ENCODE peak calls at places on chromosome 13, in four cellular contexts. A, U, O and X are unnamed samples.

GRCh38 chr13:29077051-29077813 is 257.1 kb downstream of the MTUS2 start:
- DNase-seq in A (no peak), O (no peak), U (no peak), X (no peak)

GRCh38 chr13:76223565-76223964 is 587.4 kb downstream of the LMO7 start:
- DNase-seq in O (no peak), U (no peak), A (no peak), X (peak; percentile 3)

GRCh38 chr13:82878536-82878935 is 1003.7 kb downstream of the SLITRK1 start:
- DNase-seq in O (peak; percentile 22), U (no peak), A (peak; percentile 76), X (no peak)

GRCh38 chr13:94173312-94173854 is 306.1 kb downstream of the DCT start:
- DNase-seq in A (no peak), U (no peak), O (no peak), X (no peak)

GRCh38 chr13:78589206-78589605 is 14.1 kb downstream of the POU4F1 start:
- DNase-seq in A (no peak), U (peak; percentile 56), O (peak; percentile 28), X (peak; percentile 44)

GRCh38 chr13:79522583-79522982 is 41.6 kb downstream of the NDFIP2 start:
- DNase-seq in U (no peak), A (no peak), O (peak; percentile 30), X (peak; percentile 84)

GRCh38 chr13:42355118-42355840 is 83.3 kb downstream of the AKAP11 start:
- DNase-seq in O (no peak), A (no peak), U (no peak), X (no peak)

GRCh38 chr13:29923554-29924481 is 73.4 kb upstream of the UBL3 start:
- DNase-seq in U (peak; percentile 34), A (peak; percentile 94), O (peak; percentile 97), X (peak; percentile 65)

GRCh38 chr13:107361666-107362065 is 793.7 kb upstream of the ARGLU1 start:
- DNase-seq in U (no peak), O (peak; percentile 54), A (no peak), X (no peak)

GRCh38 chr13:75812751-75813181 is 176.6 kb downstream of the LMO7 start:
- DNase-seq in U (no peak), A (no peak), O (peak; percentile 60), X (no peak)

GRCh38 chr13:106114981-106115554 is 420.4 kb downstream of the EFNB2 start:
- DNase-seq in U (no peak), O (peak; percentile 63), A (no peak), X (no peak)

GRCh38 chr13:107715496-107715895 is 499.8 kb downstream of the LIG4 start:
- DNase-seq in U (no peak), A (no peak), O (no peak), X (no peak)

GRCh38 chr13:59442946-59443345 is 720.8 kb downstream of the DIAPH3 start:
- DNase-seq in U (no peak), O (peak; percentile 89), A (no peak), X (no peak)

GRCh38 chr13:61039302-61039701 is 376.3 kb downstream of the PCDH20 start:
- DNase-seq in U (no peak), O (no peak), A (no peak), X (no peak)

GRCh38 chr13:40794414-40795368 is 5.3 kb downstream of the SLC25A15 start:
- DNase-seq in O (no peak), U (no peak), A (no peak), X (no peak)

GRCh38 chr13:21752501-21752900 is 81.6 kb downstream of the FGF9 start:
- DNase-seq in A (no peak), O (no peak), U (no peak), X (no peak)

GRCh38 chr13:31638577-31638976 is 100.7 kb upstream of the RXFP2 start:
- DNase-seq in O (peak; percentile 37), U (no peak), A (no peak), X (no peak)

GRCh38 chr13:46184277-46184699 is 2.3 kb upstream of the LCP1 start:
- DNase-seq in A (no peak), U (peak; percentile 23), O (no peak), X (peak; percentile 89)

GRCh38 chr13:19845758-19846157 is 17.7 kb downstream of the ZMYM5 start:
- DNase-seq in O (peak; percentile 99), U (no peak), A (peak; percentile 87), X (no peak)

GRCh38 chr13:106736941-106737340 is 169.0 kb upstream of the ARGLU1 start:
- DNase-seq in A (no peak), U (no peak), O (no peak), X (no peak)

GRCh38 chr13:113273856-113274590 is 23.0 kb upstream of the LAMP1 start:
- DNase-seq in A (peak; percentile 96), O (peak; percentile 48), U (no peak), X (no peak)

GRCh38 chr13:80113714-80114454 is 227.0 kb downstream of the SPRY2 start:
- DNase-seq in U (no peak), O (no peak), A (no peak), X (no peak)

GRCh38 chr13:62251734-62252133 is 836.1 kb upstream of the PCDH20 start:
- DNase-seq in O (no peak), U (no peak), A (no peak), X (no peak)

GRCh38 chr13:104740616-104741222 is 1674.5 kb upstream of the SLC10A2 start:
- DNase-seq in A (no peak), O (no peak), U (no peak), X (no peak)

GRCh38 chr13:39835253-39835652 is 179.8 kb downstream of the COG6 start:
- DNase-seq in O (no peak), A (no peak), U (no peak), X (no peak)

GRCh38 chr13:30107536-30108136 is 199.7 kb downstream of the KATNAL1 start:
- DNase-seq in A (no peak), O (peak; percentile 16), U (no peak), X (no peak)

GRCh38 chr13:105213512-105213911 is 1322.0 kb downstream of the EFNB2 start:
- DNase-seq in A (no peak), U (no peak), O (peak; percentile 6), X (peak; percentile 13)

GRCh38 chr13:87356314-87356713 is 314.9 kb upstream of the SLITRK5 start:
- DNase-seq in A (no peak), U (no peak), O (peak; percentile 8), X (peak; percentile 0)

GRCh38 chr13:110523180-110523579 is 38.3 kb downstream of the RAB20 start:
- DNase-seq in A (no peak), U (no peak), O (no peak), X (no peak)

GRCh38 chr13:27446986-27447583 is 3.3 kb downstream of the MTIF3 start:
- DNase-seq in A (no peak), U (no peak), O (no peak), X (peak; percentile 40)
- H3K4me3 ChIP-seq in A (no peak overlapping the region), U (peak overlapping the region; percentile 67), O (no peak overlapping the region), X (peak overlapping the region; percentile 15)

DNA sequence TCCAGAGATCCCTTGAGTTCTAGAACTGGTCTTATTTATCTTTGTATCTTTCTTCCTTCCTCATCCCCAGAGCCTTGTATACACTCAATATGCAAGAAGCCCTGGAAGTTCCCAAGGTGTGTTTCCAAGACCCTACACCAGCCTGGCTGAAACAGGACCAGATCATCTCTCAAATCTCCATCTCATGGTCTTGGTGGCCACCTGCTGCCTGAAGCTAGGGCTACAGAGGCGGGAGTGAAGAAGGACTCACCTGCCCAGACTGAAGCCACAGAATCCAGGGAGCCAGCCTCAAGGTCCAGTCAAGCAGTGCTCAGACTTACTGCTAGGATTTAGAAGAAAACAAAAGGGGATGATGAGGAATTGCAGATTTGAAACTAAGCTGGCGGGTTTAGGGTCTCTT is 6.1 kb upstream of the CYSLTR2 start:
- DNase-seq in O (no peak), U (no peak), A (no peak), X (peak; percentile 20)
- TF ChIP-seq CTCF in O (no peak), U (no peak), A (no peak), X (no peak)

GRCh38 chr13:71828117-71828516 is 38.9 kb downstream of the DACH1 start:
- DNase-seq in O (no peak), A (peak; percentile 35), U (no peak), X (no peak)
- H3K4me3 ChIP-seq in O (no peak overlapping the region), A (no peak overlapping the region), U (no peak overlapping the region), X (no peak overlapping the region)

GRCh38 chr13:97849305-97849704 is 104.2 kb upstream of the IPO5 start:
- DNase-seq in U (no peak), A (peak; percentile 7), O (peak; percentile 37), X (peak; percentile 48)
- TF ChIP-seq CTCF in U (no peak), A (peak; percentile 53), O (peak; percentile 44), X (peak; percentile 17)

DNA sequence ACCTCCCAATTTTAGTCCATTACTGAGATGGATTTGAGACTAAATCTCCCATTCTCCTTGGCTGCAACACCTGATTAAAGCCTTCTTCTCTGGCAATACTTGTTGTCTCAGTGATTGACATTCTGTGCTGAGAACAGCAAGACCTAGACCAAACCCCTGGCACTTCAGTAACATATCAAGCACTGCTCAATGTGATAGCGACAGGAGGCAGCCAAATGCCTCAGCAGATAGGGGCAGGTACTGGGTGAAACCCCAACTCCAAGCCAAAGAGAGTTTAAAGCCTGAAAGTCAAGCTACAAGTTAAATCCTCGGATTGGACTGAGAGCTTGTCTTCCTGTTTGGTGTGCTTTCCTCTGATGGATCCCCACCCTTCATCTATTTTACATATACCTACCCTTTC is 52.7 kb downstream of the STARD13 start:
- DNase-seq in U (no peak), A (no peak), O (no peak), X (no peak)
- H3K4me3 ChIP-seq in U (no peak overlapping the region), A (no peak overlapping the region), O (no peak overlapping the region), X (no peak overlapping the region)

DNA sequence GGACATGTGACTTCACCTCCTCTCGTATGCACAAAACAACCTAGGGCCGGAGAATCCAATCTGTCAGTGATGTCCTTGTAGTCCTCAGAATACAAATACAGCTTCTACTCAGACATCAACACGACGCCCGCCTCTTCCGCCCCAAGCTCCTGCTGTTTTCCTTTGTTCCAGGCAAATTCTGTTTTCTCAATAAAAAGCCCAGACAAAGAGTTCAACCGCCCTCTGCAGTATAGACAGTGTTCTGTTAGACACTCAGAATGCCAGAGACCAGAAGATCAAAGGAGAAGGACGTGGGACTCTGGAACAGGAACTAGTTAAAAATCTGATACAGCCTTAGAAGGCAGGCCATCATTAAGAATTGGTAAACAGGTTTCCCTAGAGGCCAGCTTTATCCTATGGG is 42.0 kb upstream of the GGACT start:
- DNase-seq in A (no peak), O (no peak), U (no peak), X (no peak)
- TF ChIP-seq CTCF in A (no peak), O (no peak), U (no peak), X (no peak)

DNA sequence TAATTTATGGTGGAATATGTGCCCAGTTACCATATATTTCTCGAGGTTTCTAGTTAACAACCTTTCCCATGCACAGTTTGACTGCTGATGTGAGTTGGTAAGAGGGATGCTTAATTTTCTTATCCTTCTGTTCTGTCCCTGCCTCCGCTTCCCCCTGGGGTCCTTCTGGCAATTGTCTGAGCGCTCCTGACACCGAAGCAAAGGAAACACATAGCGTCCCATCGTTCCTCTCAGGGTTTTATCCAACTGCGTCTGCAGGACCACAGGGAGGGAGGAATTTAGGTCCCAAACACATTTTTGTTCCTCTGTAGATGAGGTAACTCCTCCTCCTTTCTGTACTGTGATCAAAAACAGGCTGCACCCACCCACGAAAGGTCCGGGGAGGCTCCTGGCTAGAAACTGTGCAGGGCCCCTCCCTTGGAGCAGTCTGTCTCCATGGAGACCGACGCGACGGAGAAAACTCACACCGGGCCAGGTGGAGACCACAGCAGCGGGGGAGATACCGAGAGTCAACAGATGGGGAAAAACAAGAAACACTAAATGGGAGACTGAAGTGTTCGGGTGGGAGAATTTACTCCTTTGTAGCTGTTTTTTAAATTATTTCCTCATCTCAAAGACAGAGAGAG is 191.9 kb upstream of the NBEA start:
- DNase-seq in O (no peak), A (no peak), U (peak; percentile 26), X (peak; percentile 26)
- H3K4me3 ChIP-seq in O (peak overlapping the region; percentile 59), A (peak overlapping the region; percentile 53), U (peak overlapping the region; percentile 42), X (no peak overlapping the region)